ENCODE peak calls at places on chromosomes 13 and 19, in eight cellular contexts. F is activated T-helper 1 cell treated with anti-CD3 and anti-CD28 coated beads, Interleukin-2, amount 50 U/mL, for 16 hours; G is GM13976; N is GM03348; J is IMR-90; W is COR-L47; B is activated CD4-positive, alpha-beta T cell treated with anti-CD3 and anti-CD28 coated beads for 36 hours; X is activated naive CD4-positive, alpha-beta T cell treated with anti-CD3 and anti-CD28 coated beads, Interleukin-2, amount 10 ng/mL, durations not matched to agents 7 days and 5 days. Z is an unnamed sample.

GRCh38 chr13:106503730-106504129 is 31.7 kb downstream of the EFNB2 start:
- DNase-seq in W (no peak), B (no peak), F (no peak), J (peak), N (no peak), X (no peak), G (no peak), Z (no peak)

GRCh38 chr19:48255376-48256303 is at the start of gene CARD8:
- DNase-seq in J (peak), G (peak), W (peak), F (peak), B (peak), N (peak), X (peak), Z (peak)

GRCh38 chr19:17824339-17824738 is 3.0 kb upstream of the INSL3 start:
- DNase-seq in N (no peak), J (no peak), B (no peak), W (no peak), F (no peak), G (no peak), X (no peak), Z (no peak)

GRCh38 chr13:33723365-33723764 is 94.6 kb upstream of the RFC3 start:
- DNase-seq in X (no peak), W (no peak), B (no peak), F (no peak), N (no peak), G (no peak), J (no peak), Z (peak)

GRCh38 chr19:17671906-17672305 is 16.2 kb downstream of the UNC13A start:
- DNase-seq in G (no peak), X (peak), F (no peak), J (peak), W (peak), N (no peak), B (peak), Z (peak)

GRCh38 chr19:47726467-47726866 is 13.2 kb downstream of the EHD2 start:
- DNase-seq in N (no peak), J (peak), F (no peak), G (no peak), X (no peak), W (no peak), B (no peak), Z (peak)

GRCh38 chr13:30837227-30838159 is 68.6 kb upstream of the MEDAG start:
- DNase-seq in G (no peak), B (no peak), W (no peak), X (no peak), F (no peak), J (no peak), N (no peak), Z (no peak)

GRCh38 chr19:32181356-32181920 is 164.0 kb upstream of the ZNF507 start:
- DNase-seq in W (no peak), N (no peak), B (no peak), X (no peak), G (no peak), J (no peak), F (no peak), Z (no peak)

GRCh38 chr13:67792151-67792665 is 562.1 kb upstream of the PCDH9 start:
- DNase-seq in B (no peak), J (no peak), F (no peak), W (peak), N (no peak), G (no peak), X (no peak), Z (no peak)

GRCh38 chr13:107299717-107300116 is 731.8 kb upstream of the ARGLU1 start:
- DNase-seq in B (no peak), X (no peak), G (no peak), W (no peak), J (no peak), N (no peak), F (no peak), Z (no peak)

GRCh38 chr19:8451885-8452284 is 7.1 kb downstream of the HNRNPM start:
- DNase-seq in F (no peak), J (peak), W (no peak), B (no peak), N (peak), X (no peak), G (no peak), Z (peak)

GRCh38 chr13:71979616-71980015 is 112.6 kb upstream of the DACH1 start:
- DNase-seq in J (no peak), X (no peak), F (no peak), G (no peak), B (no peak), W (peak), N (no peak), Z (no peak)

GRCh38 chr19:38433268-38433733 is at the start of gene RYR1:
- DNase-seq in B (peak), G (peak), X (peak), J (no peak), W (no peak), N (peak), F (no peak), Z (peak)

GRCh38 chr19:8609210-8610040 is 1.1 kb downstream of the ADAMTS10 start:
- DNase-seq in B (peak), X (peak), F (no peak), J (peak), W (no peak), N (peak), G (peak), Z (no peak)

GRCh38 chr13:31972453-31972852 is 59.1 kb upstream of the FRY start:
- DNase-seq in B (no peak), J (no peak), G (no peak), N (no peak), W (no peak), F (no peak), X (no peak), Z (no peak)

Z was measured in HCEC 1CT.